ENCODE peak calls at places on chromosomes 1 and 21, in seven cellular contexts. T is stomach, P is HCT116, S is endothelial cell of umbilical vein, F is spleen, C is sigmoid colon, A is Panc1. L is an unnamed sample. For H3K9me3 and H3K27me3, the result is how much of the 10 kb centered on the place peaks cover.

GRCh38 chr1:220207406-220207805 is 64.8 kb downstream of the RAB3GAP2 start:
- DNase-seq in T (no peak), P (no peak), S (no peak), F (no peak), C (no peak), A (no peak), L (no peak)

GRCh38 chr1:55813619-55814018 is 598.5 kb upstream of the USP24 start:
- DNase-seq in T (peak), P (no peak), S (no peak), F (no peak), C (peak), A (no peak), L (no peak)

GRCh38 chr1:90045853-90046563 is 51.1 kb downstream of the ZNF326 start:
- DNase-seq in T (no peak), P (peak), S (peak), F (no peak), C (no peak), A (peak), L (no peak)

GRCh38 chr1:22831729-22832413 is 121.2 kb downstream of the EPHB2 start:
- DNase-seq in T (peak), P (peak), S (peak), F (peak), C (no peak), A (peak), L (no peak)

GRCh38 chr1:99004270-99005141 is at the start of gene PLPPR5:
- DNase-seq in T (no peak), P (no peak), S (peak), F (peak), C (no peak), A (no peak), L (no peak)

GRCh38 chr1:188224263-188224662 is 1395.5 kb downstream of the PLA2G4A start:
- DNase-seq in T (no peak), P (no peak), S (no peak), F (no peak), C (no peak), A (no peak), L (no peak)

GRCh38 chr1:210527091-210527490 is 198.4 kb downstream of the HHAT start:
- DNase-seq in T (no peak), P (no peak), S (no peak), F (no peak), C (no peak), A (no peak), L (no peak)

GRCh38 chr1:94621392-94621791 is 79.8 kb upstream of the F3 start:
- DNase-seq in T (peak), P (peak), S (no peak), F (no peak), C (no peak), A (no peak), L (no peak)

GRCh38 chr1:23423415-23424170 is 955 bp downstream of the TCEA3 start:
- DNase-seq in T (peak), P (no peak), S (no peak), F (no peak), C (no peak), A (no peak), L (peak)

GRCh38 chr1:167669209-167670139 is 39.4 kb downstream of the RCSD1 start:
- DNase-seq in T (no peak), P (no peak), S (no peak), F (no peak), C (no peak), A (no peak), L (no peak)

GRCh38 chr21:45618287-45618686 is 25.2 kb upstream of the PCBP3 start:
- DNase-seq in T (no peak), P (no peak), S (no peak), F (peak), C (peak), A (no peak), L (no peak)

GRCh38 chr1:15540201-15540600 is 13.6 kb downstream of the DNAJC16 start:
- DNase-seq in T (no peak), P (no peak), S (no peak), F (no peak), C (no peak), A (no peak), L (no peak)

GRCh38 chr1:162946701-162947100 is 85.7 kb upstream of the CCDC190 start:
- DNase-seq in T (no peak), P (no peak), S (no peak), F (no peak), C (no peak), A (no peak), L (no peak)

GRCh38 chr21:42703173-42703908 is 49.9 kb downstream of the PDE9A start:
- DNase-seq in T (no peak), P (no peak), S (no peak), F (peak), C (peak), A (no peak), L (peak)

GRCh38 chr1:21663251-21663950 is 5.8 kb downstream of the RAP1GAP start:
- DNase-seq in T (peak), P (no peak), S (no peak), F (peak), C (peak), A (no peak), L (no peak)

GRCh38 chr1:56626546-56626945 is 18.6 kb upstream of the PRKAA2 start:
- DNase-seq in T (no peak), P (no peak), S (no peak), F (no peak), C (no peak), A (no peak), L (no peak)

GRCh38 chr1:216076751-216077150 is 346.5 kb downstream of the USH2A start:
- DNase-seq in T (no peak), P (no peak), S (no peak), F (no peak), C (no peak), A (no peak), L (no peak)

GRCh38 chr1:3319874-3320245 is 134.6 kb upstream of the ARHGEF16 start:
- DNase-seq in T (peak), P (peak), S (peak), F (no peak), C (no peak), A (peak), L (no peak)

DNA sequence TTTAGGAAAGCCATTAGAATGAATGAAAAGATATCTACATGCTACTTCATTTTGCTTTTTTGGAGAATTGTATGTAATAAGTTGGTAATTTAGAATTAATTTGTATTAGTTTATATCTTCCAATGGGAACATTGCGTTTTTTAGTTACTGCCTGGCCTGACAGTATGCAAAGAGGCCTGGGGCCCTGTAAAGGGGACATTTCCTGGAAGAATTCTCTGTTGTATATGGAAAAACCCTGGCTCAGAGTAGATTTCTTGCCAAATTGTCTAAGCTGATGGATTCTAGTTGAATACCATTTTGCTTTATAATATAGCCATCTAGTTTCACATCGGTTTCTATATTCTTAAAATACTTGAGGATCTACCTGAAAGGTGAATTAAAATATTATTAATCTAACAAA is 4.5 kb downstream of the AGO3 start:
- DNase-seq in T (no peak), P (no peak), S (peak), F (no peak), C (no peak), A (no peak), L (no peak)
- TF ChIP-seq POLR2AphosphoS5 in T (no peak), P (no peak), S (no peak), F (no peak), C (no peak), A (no peak), L (no peak)

DNA sequence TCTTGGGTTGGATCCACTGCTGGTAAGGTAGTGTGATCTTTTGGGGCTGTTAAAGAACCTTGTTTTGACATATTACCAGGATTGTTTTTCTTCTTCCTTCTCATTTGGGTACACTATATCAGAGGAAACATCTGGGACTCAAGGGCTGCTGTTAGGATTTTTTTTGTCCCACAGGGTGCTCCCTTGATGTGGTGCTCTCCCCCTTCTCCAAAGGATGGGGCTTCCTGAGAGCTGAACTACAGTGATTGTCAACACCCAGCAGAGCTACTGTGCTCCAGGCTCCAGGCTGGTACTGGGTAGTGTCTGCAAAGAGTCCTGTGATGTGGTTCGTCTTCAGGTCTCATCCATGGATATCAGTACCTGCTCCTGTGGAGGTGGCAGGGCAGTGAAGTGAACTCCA is 20.6 kb downstream of the IFI16 start:
- DNase-seq in T (no peak), P (no peak), S (peak), F (no peak), C (no peak), A (no peak), L (no peak)
- H3K9me3 ChIP-seq in T (under half), P (under half), S (under half), F (under half), C (under half), A (under half), L (under half)

GRCh38 chr1:2126331-2127180 is 68.0 kb downstream of the FAAP20 start:
- DNase-seq in T (no peak), P (no peak), S (no peak), F (peak), C (no peak), A (no peak), L (peak)

GRCh38 chr1:2129256-2129943 is 65.2 kb downstream of the FAAP20 start:
- DNase-seq in T (no peak), P (no peak), S (no peak), F (peak), C (no peak), A (no peak), L (no peak)

GRCh38 chr1:2130156-2130555 is 64.4 kb downstream of the FAAP20 start:
- DNase-seq in T (no peak), P (no peak), S (no peak), F (peak), C (no peak), A (no peak), L (no peak)

GRCh38 chr1:2127181-2128145 is 67.1 kb downstream of the FAAP20 start:
- DNase-seq in T (no peak), P (no peak), S (no peak), F (peak), C (no peak), A (no peak), L (peak)

DNA sequence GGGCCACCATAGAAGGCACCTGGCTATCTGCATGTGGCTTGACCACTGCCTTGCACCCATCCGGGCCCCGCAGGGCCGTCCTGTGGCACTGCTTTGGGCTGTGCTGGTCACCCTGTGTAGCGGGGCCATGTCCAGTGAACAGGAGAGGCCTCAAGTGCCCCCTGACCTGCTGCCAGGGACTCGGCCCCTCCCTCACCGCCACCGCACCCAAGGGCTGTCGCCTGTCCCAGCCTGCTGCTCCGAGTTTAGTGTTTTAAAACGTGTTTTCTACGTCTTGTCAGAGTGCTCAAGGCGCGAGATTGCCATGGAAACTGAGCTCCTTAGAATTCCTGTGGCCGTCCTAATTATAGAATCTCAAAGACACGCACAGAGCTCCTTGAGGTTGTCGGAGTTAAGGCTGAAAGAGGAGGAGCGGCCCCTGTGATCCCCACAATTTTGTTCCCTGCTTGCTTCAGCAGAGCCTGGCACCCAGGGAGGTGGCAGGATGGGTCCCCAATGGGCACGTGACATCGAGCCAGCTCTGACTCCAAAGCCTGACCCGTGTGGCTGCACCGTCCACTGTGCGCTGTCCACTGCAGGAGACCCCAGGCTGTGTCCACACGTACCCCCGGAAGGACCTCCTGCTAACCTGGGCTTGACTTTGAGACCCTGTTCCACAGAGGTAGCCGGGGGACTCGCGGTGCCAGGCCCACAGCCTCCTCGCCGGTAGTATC is 66.2 kb downstream of the FAAP20 start:
- DNase-seq in T (no peak), P (no peak), S (no peak), F (peak), C (no peak), A (no peak), L (peak)
- H3K27me3 ChIP-seq in T (under half), P (under half), S (under half), F (under half), C (under half), A (under half), L (under half)

DNA sequence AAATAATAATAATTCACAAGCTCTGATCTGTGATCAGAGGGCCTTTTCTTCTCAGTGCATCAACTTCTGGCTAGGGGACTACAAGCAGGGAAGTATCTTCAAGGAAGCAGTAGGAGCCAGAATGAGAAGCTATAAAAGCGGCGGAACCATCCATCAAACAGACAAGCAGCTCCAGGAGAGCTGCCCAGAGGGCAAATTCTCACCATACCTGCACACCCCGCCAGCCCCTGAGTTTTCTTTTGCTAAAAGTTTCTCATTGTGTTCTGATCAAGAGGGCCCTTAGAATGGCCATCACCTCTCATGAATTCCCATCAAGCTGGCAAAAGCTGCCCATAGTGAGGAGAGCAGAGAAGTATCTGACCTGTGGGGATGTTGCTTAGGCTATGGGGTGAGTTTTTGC is 99.5 kb downstream of the SMYD2 start:
- DNase-seq in T (no peak), P (no peak), S (no peak), F (no peak), C (no peak), A (no peak), L (no peak)
- TF ChIP-seq POLR2AphosphoS5 in T (no peak), P (no peak), S (no peak), F (no peak), C (no peak), A (no peak), L (no peak)

DNA sequence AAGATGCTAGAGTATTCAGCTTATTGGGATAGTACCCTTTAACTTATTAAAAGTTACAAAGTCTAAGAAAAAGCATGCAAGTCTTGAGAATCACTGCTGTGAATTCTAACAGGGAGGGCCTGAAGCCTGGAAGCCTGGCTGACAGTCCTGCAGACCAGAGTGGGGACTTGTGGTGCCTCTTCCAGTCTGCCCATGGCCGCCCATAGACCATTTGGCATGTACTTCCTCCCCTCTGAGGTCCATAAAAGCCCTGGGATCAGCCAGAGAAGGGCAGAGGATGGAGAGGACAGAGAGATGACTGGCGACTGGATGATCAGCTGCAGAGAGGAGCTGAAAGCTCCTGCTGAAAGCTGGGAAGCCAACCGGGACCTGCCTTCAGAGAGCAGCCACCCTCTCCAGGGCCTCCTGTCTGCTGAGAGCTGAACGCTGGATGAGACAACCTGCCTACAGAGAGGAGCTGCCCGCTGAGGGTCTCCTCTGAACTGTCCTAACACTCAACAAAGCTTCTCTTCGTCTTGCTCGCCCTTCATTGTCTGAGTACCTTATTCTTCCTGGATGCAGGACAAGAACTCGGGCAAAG is 12.5 kb upstream of the SLC1A7 start:
- DNase-seq in T (no peak), P (no peak), S (no peak), F (peak), C (no peak), A (no peak), L (no peak)
- H3K9me3 ChIP-seq in T (under half), P (under half), S (under half), F (under half), C (under half), A (under half), L (under half)

DNA sequence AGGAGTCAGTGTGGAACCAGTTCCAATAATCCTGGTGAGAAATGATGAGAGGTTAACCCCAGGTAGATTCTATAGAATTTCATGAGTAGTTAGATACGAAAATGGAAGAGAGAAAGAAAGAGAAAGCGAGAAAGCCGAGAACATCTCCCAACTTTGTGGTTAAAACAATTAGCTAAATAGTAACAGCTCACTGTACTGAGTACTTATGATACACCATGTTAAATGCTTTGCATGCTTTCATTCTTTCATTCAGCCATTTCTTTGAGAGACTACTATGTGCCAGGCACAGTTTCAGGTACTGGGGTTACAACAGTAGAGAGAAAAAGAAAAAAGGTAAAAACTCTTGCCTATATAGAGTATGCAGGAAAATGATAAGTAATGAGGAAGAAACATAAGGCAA is 109.7 kb upstream of the SYT6 start:
- DNase-seq in T (no peak), P (no peak), S (no peak), F (no peak), C (no peak), A (no peak), L (no peak)
- H3K27me3 ChIP-seq in T (under half), P (under half), S (under half), F (under half), C (under half), A (under half), L (under half)

GRCh38 chr1:31768939-31769704 is 5.0 kb upstream of the ADGRB2 start:
- DNase-seq in T (no peak), P (no peak), S (no peak), F (no peak), C (no peak), A (no peak), L (no peak)
- TF ChIP-seq POLR2AphosphoS5 in T (no peak), P (no peak), S (no peak), F (no peak), C (no peak), A (no peak), L (no peak)

GRCh38 chr1:171426645-171427044 is 58.7 kb upstream of the PRRC2C start:
- DNase-seq in T (no peak), P (no peak), S (no peak), F (no peak), C (no peak), A (no peak), L (no peak)
- H3K9me3 ChIP-seq in T (under half), P (under half), S (under half), F (under half), C (under half), A (under half), L (under half)

GRCh38 chr1:107726860-107727259 is 238.1 kb downstream of the VAV3 start:
- DNase-seq in T (no peak), P (no peak), S (no peak), F (no peak), C (no peak), A (no peak), L (no peak)
- H3K27me3 ChIP-seq in T (under half), P (under half), S (under half), F (under half), C (under half), A (under half), L (under half)

GRCh38 chr1:52970149-52970548 is 43.1 kb downstream of the SCP2 start:
- DNase-seq in T (no peak), P (no peak), S (peak), F (no peak), C (no peak), A (no peak), L (no peak)
- TF ChIP-seq POLR2AphosphoS5 in T (no peak), P (no peak), S (no peak), F (no peak), C (no peak), A (no peak), L (no peak)